ENCODE peak calls at places on chromosomes 4 and X, in five cellular contexts. One of them, this sample, is unnamed.

GRCh38 chr4:112766422-112766821 is 129.5 kb downstream of the LARP7 start:
- DNase-seq in mucosa of descending colon: no peak
- DNase-seq in fibroblast of lung: peak; percentile 55
- DNase-seq in fibroblast of mammary gland: peak; percentile 43
- DNase-seq in heart left ventricle: no peak
- DNase-seq in this sample: peak; percentile 6

GRCh38 chr4:184825394-184826314 is at the start of gene ACSL1:
- DNase-seq in mucosa of descending colon: peak; percentile 89
- DNase-seq in fibroblast of lung: peak; percentile 66
- DNase-seq in fibroblast of mammary gland: peak; percentile 53
- DNase-seq in heart left ventricle: peak; percentile 93
- DNase-seq in this sample: no peak

GRCh38 chr4:47462799-47463234 is 685 bp downstream of the COMMD8 start:
- DNase-seq in mucosa of descending colon: no peak
- DNase-seq in fibroblast of lung: peak; percentile 4
- DNase-seq in fibroblast of mammary gland: peak; percentile 17
- DNase-seq in heart left ventricle: no peak
- DNase-seq in this sample: no peak

GRCh38 chr4:32268949-32269348 is 1548.8 kb downstream of the PCDH7 start:
- DNase-seq in mucosa of descending colon: no peak
- DNase-seq in fibroblast of lung: peak; percentile 28
- DNase-seq in fibroblast of mammary gland: no peak
- DNase-seq in heart left ventricle: no peak
- DNase-seq in this sample: no peak

GRCh38 chrX:47171996-47172395 is 21.6 kb upstream of the UBA1 start:
- DNase-seq in mucosa of descending colon: no peak
- DNase-seq in fibroblast of lung: no peak
- DNase-seq in fibroblast of mammary gland: no peak
- DNase-seq in heart left ventricle: no peak
- DNase-seq in this sample: no peak

GRCh38 chrX:150372756-150373155 is 9.6 kb downstream of the MAMLD1 start:
- DNase-seq in mucosa of descending colon: no peak
- DNase-seq in fibroblast of lung: no peak
- DNase-seq in fibroblast of mammary gland: no peak
- DNase-seq in heart left ventricle: no peak
- DNase-seq in this sample: no peak

GRCh38 chr4:11704136-11704535 is 275.4 kb upstream of the HS3ST1 start:
- DNase-seq in mucosa of descending colon: no peak
- DNase-seq in fibroblast of lung: no peak
- DNase-seq in fibroblast of mammary gland: no peak
- DNase-seq in heart left ventricle: no peak
- DNase-seq in this sample: no peak

GRCh38 chrX:17769701-17770269 is 32.5 kb downstream of the SCML1 start:
- DNase-seq in mucosa of descending colon: no peak
- DNase-seq in fibroblast of lung: no peak
- DNase-seq in fibroblast of mammary gland: no peak
- DNase-seq in heart left ventricle: no peak
- DNase-seq in this sample: no peak

DNA sequence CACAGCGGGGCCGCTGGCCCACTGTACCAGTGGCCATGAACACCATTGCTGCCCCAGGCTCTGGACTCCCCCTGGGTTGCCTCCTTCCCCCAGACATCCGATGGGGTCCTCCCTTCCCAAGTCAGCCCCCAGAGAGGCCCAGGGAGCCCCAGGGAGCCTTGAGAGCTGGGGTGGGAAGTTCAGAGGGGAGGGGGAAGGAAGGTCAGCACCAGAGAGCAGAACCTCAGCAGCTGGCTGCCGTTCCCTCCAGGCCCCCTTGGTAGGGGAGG is 464 bp upstream of the ARHGAP4 start:
- DNase-seq in mucosa of descending colon: no peak
- DNase-seq in fibroblast of lung: no peak
- DNase-seq in fibroblast of mammary gland: no peak
- DNase-seq in heart left ventricle: no peak
- DNase-seq in this sample: no peak
- H3K4me3 ChIP-seq in mucosa of descending colon: peak overlapping the region; percentile 6
- H3K4me3 ChIP-seq in fibroblast of lung: no peak overlapping the region
- H3K4me3 ChIP-seq in fibroblast of mammary gland: no peak overlapping the region
- H3K4me3 ChIP-seq in heart left ventricle: peak overlapping the region; percentile 70
- H3K4me3 ChIP-seq in this sample: peak overlapping the region; percentile 11

DNA sequence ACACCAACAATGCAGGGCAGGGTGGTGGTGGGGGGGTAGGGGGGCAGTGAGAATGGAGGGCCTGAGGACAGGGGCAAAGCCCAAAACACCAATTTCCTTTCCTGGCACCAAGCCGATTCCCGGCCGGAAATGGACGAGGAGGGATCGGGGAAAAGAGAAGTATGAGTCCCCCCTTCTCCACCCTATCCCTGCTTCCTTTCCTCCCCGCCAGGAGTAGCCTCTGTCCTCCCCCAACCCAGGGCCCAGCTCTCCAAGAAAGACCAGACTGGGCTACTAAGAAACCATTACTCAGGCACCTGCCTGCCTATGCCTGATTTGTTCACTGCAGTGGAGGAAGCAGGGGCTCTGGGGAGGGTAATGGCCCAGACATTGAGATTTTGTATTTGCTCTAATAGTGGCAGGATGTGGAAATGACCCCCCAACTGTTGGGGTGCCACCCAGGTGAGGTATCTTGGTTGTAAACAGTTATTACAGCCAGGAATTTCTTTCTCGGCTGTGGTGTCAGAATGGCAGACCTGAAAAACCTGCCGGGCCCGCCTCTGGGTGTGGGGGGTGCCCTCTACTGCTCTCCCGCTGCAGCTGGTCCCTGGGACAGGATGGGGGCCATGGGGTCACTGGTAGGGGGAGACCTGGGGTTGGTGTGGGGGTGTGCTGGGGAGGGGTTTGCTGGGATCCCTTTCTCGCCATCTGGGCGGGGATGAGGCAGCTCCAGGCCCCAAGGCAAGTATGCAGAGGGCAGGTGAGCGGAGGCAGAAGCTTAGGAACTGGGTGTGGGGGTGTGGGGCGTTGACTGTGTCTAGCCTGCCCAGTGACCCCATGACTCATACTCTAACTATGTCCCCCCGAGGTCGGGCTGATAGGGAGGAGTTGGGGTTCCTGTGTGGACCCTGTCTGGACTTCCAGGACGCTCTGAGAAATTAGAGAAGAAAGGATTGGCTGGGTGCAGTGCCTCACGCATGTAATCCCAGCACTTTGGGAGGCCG is 701 bp downstream of the CCDC120 start:
- DNase-seq in mucosa of descending colon: no peak
- DNase-seq in fibroblast of lung: no peak
- DNase-seq in fibroblast of mammary gland: no peak
- DNase-seq in heart left ventricle: no peak
- DNase-seq in this sample: no peak
- H3K4me3 ChIP-seq in mucosa of descending colon: peak overlapping the region; percentile 17
- H3K4me3 ChIP-seq in fibroblast of lung: no peak overlapping the region
- H3K4me3 ChIP-seq in fibroblast of mammary gland: no peak overlapping the region
- H3K4me3 ChIP-seq in heart left ventricle: no peak overlapping the region
- H3K4me3 ChIP-seq in this sample: no peak overlapping the region

DNA sequence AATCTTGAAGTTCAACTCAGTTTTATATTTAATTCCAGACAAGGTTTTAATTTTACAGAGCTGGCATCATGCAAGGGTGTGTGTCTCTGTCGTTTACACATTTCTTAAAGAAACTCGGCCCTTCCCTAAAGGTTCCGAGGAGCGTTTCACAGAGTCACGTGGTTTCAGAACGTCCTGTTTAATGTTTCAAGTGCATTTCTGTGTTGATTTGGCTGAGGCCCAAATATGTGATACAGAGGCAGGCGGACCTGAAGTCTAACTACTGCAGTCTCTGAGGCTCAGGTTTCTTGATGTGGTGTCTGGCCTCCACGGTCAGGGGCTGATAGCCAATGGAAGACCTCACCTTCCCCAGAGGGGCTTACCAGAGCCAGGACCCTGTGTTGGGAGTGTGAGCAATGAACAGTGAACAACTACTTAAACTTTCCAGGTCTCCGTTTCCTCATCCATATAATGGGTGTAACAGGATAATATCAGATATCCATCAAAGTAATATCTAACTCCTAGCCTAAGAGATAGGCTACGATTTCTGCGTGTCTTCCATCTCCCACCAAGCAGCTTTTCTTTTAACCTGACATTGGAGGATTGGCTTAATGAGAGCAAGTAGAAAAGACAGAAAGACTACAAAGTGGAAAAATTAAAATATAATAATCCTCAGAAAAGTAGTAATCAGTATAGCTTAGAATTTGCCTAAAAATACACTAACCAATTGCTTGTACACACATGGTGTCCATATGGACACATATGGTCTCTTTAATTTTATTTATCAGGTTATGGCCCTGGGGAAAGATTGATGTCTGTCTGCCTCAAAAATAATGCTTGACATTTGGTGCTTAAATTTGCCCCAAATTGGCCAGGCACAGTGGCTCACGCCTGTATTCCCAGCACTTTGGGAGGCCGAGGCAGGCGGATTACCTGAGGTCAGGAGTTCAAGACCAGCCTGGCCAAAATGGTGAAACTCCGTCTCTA is 50.0 kb upstream of the TRIM2 start:
- DNase-seq in mucosa of descending colon: no peak
- DNase-seq in fibroblast of lung: peak; percentile 63
- DNase-seq in fibroblast of mammary gland: peak; percentile 44
- DNase-seq in heart left ventricle: no peak
- DNase-seq in this sample: no peak
- H3K4me3 ChIP-seq in mucosa of descending colon: no peak overlapping the region
- H3K4me3 ChIP-seq in fibroblast of lung: peak overlapping the region; percentile 69
- H3K4me3 ChIP-seq in fibroblast of mammary gland: peak overlapping the region; percentile 56
- H3K4me3 ChIP-seq in heart left ventricle: peak overlapping the region; percentile 67
- H3K4me3 ChIP-seq in this sample: peak overlapping the region; percentile 62

GRCh38 chr4:157221426-157221894 is 932 bp downstream of the GRIA2 start:
- DNase-seq in mucosa of descending colon: no peak
- DNase-seq in fibroblast of lung: no peak
- DNase-seq in fibroblast of mammary gland: no peak
- DNase-seq in heart left ventricle: no peak
- DNase-seq in this sample: no peak

GRCh38 chr4:157223446-157223845 is 2.9 kb downstream of the GRIA2 start:
- DNase-seq in mucosa of descending colon: no peak
- DNase-seq in fibroblast of lung: no peak
- DNase-seq in fibroblast of mammary gland: no peak
- DNase-seq in heart left ventricle: no peak
- DNase-seq in this sample: no peak

GRCh38 chr4:157225096-157225495 is 4.6 kb downstream of the GRIA2 start:
- DNase-seq in mucosa of descending colon: no peak
- DNase-seq in fibroblast of lung: no peak
- DNase-seq in fibroblast of mammary gland: no peak
- DNase-seq in heart left ventricle: no peak
- DNase-seq in this sample: no peak

GRCh38 chr4:157221895-157222763 is 1.6 kb downstream of the GRIA2 start:
- DNase-seq in mucosa of descending colon: peak; percentile 45
- DNase-seq in fibroblast of lung: no peak
- DNase-seq in fibroblast of mammary gland: no peak
- DNase-seq in heart left ventricle: no peak
- DNase-seq in this sample: no peak

DNA sequence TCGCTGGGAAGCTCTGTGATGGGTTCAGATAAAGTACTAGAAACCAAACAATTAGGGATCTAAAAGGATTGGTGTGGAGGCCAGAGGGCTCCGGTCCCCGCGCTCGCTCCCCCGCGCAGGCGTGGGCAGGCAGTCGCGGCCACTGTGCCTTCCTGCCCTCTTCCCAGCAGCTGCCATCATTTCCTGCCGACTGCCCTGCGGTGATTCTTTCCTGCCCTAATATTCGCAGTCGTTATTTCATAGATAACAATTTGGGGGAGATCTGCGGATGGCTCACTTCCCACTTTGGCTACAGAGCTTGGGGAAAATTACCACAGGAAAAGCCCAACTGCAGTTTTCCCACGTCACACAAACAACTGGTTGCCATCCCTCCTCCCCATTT is 2.2 kb downstream of the GRIA2 start:
- DNase-seq in mucosa of descending colon: no peak
- DNase-seq in fibroblast of lung: no peak
- DNase-seq in fibroblast of mammary gland: no peak
- DNase-seq in heart left ventricle: no peak
- DNase-seq in this sample: no peak
- H3K4me3 ChIP-seq in mucosa of descending colon: no peak overlapping the region
- H3K4me3 ChIP-seq in fibroblast of lung: peak overlapping the region; percentile 59
- H3K4me3 ChIP-seq in fibroblast of mammary gland: peak overlapping the region; percentile 42
- H3K4me3 ChIP-seq in heart left ventricle: peak overlapping the region; percentile 36
- H3K4me3 ChIP-seq in this sample: peak overlapping the region; percentile 61

DNA sequence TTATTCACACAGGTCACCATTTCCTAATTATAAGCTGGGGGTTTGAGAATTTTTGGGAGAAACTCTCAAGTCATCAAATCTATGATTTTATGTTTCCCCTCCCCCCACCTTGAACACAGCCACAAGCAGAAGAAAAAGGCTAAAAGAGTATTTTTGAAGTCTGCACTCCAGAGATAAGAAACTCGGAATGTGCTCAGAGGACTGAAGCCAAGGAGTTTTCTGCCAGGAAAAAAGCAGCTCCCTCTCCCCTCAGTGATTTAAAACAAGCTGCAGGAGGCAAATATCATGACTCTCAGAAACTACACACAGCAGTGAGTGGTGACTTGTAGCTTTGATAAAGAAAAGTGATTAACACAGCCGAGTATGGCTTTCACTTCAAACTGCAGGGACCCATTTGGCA is 800.1 kb upstream of the FTHL17 start:
- DNase-seq in mucosa of descending colon: no peak
- DNase-seq in fibroblast of lung: peak; percentile 4
- DNase-seq in fibroblast of mammary gland: no peak
- DNase-seq in heart left ventricle: no peak
- DNase-seq in this sample: no peak
- H3K4me3 ChIP-seq in mucosa of descending colon: no peak overlapping the region
- H3K4me3 ChIP-seq in fibroblast of lung: no peak overlapping the region
- H3K4me3 ChIP-seq in fibroblast of mammary gland: no peak overlapping the region
- H3K4me3 ChIP-seq in heart left ventricle: no peak overlapping the region
- H3K4me3 ChIP-seq in this sample: no peak overlapping the region

GRCh38 chr4:13657016-13657415 is 29.5 kb upstream of the BOD1L1 start:
- DNase-seq in mucosa of descending colon: no peak
- DNase-seq in fibroblast of lung: no peak
- DNase-seq in fibroblast of mammary gland: no peak
- DNase-seq in heart left ventricle: no peak
- DNase-seq in this sample: no peak
- H3K4me3 ChIP-seq in mucosa of descending colon: no peak overlapping the region
- H3K4me3 ChIP-seq in fibroblast of lung: peak overlapping the region; percentile 46
- H3K4me3 ChIP-seq in fibroblast of mammary gland: no peak overlapping the region
- H3K4me3 ChIP-seq in heart left ventricle: peak overlapping the region; percentile 28
- H3K4me3 ChIP-seq in this sample: peak overlapping the region; percentile 36

DNA sequence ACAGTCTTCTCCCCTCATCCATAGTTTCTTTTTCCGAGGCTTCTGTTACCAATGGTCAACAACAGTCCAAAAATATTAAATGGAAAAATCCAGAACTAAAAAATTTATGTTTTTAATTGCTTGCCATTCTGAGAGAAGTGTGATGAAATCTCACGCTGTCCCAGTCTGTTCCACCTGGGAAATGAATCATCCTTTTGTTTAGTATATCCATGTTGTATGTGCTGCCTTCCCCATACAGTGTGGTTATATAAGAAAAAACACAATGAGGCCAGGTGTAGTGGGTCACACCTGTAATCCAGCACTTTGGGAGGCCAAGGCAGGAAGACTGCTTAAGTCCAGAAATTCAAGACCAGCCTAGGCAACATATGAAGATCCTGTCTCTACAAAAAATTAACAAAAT is 161.6 kb downstream of the CHIC2 start:
- DNase-seq in mucosa of descending colon: no peak
- DNase-seq in fibroblast of lung: no peak
- DNase-seq in fibroblast of mammary gland: peak; percentile 33
- DNase-seq in heart left ventricle: no peak
- DNase-seq in this sample: no peak
- H3K4me3 ChIP-seq in mucosa of descending colon: no peak overlapping the region
- H3K4me3 ChIP-seq in fibroblast of lung: no peak overlapping the region
- H3K4me3 ChIP-seq in fibroblast of mammary gland: no peak overlapping the region
- H3K4me3 ChIP-seq in heart left ventricle: no peak overlapping the region
- H3K4me3 ChIP-seq in this sample: no peak overlapping the region

This sample was measured in skeletal muscle cell.